ENCODE peak calls at places on chromosome 13, in five cellular contexts. W is spleen, R is type B pancreatic cell, S is B cell, Q is tibial nerve. K is an unnamed sample.

GRCh38 chr13:21528616-21529015 is 69.5 kb upstream of the ZDHHC20 start:
- DNase-seq in W (no peak), R (no peak), S (no peak), Q (no peak), K (no peak)

GRCh38 chr13:21637296-21637695 is 33.3 kb upstream of the MICU2 start:
- DNase-seq in W (peak), R (no peak), S (no peak), Q (no peak), K (no peak)

GRCh38 chr13:27035892-27036235 is 135.7 kb downstream of the USP12 start:
- DNase-seq in W (no peak), R (no peak), S (no peak), Q (no peak), K (no peak)

GRCh38 chr13:98541701-98542203 is 35.2 kb downstream of the STK24 start:
- DNase-seq in W (no peak), R (no peak), S (no peak), Q (no peak), K (no peak)

GRCh38 chr13:105462981-105463380 is 1072.5 kb downstream of the EFNB2 start:
- DNase-seq in W (no peak), R (no peak), S (no peak), Q (no peak), K (no peak)

GRCh38 chr13:113002206-113002821 is 33.3 kb downstream of the MCF2L start:
- DNase-seq in W (no peak), R (no peak), S (no peak), Q (no peak), K (no peak)

GRCh38 chr13:112245179-112245724 is 130.9 kb upstream of the SPACA7 start:
- DNase-seq in W (peak), R (peak), S (no peak), Q (no peak), K (no peak)

GRCh38 chr13:99265823-99266426 is 7.7 kb upstream of the GPR18 start:
- DNase-seq in W (no peak), R (no peak), S (no peak), Q (no peak), K (no peak)

GRCh38 chr13:25977216-25977615 is 74.6 kb downstream of the SHISA2 start:
- DNase-seq in W (no peak), R (no peak), S (no peak), Q (no peak), K (no peak)

GRCh38 chr13:35693142-35693784 is 216.8 kb upstream of the MAB21L1 start:
- DNase-seq in W (no peak), R (no peak), S (no peak), Q (no peak), K (no peak)

GRCh38 chr13:114225610-114226009 is 9.1 kb upstream of the CDC16 start:
- DNase-seq in W (no peak), R (no peak), S (no peak), Q (no peak), K (no peak)

GRCh38 chr13:57787058-57787791 is 155.7 kb downstream of the PCDH17 start:
- DNase-seq in W (no peak), R (no peak), S (no peak), Q (no peak), K (no peak)

GRCh38 chr13:89923731-89924130 is 1423.8 kb upstream of the MIR17HG start:
- DNase-seq in W (no peak), R (no peak), S (no peak), Q (no peak), K (no peak)

GRCh38 chr13:30109471-30110135 is 197.7 kb downstream of the KATNAL1 start:
- DNase-seq in W (no peak), R (no peak), S (no peak), Q (no peak), K (no peak)

GRCh38 chr13:30112602-30113435 is 194.5 kb downstream of the KATNAL1 start:
- DNase-seq in W (peak), R (peak), S (peak), Q (peak), K (peak)

GRCh38 chr13:30110301-30111070 is 196.9 kb downstream of the KATNAL1 start:
- DNase-seq in W (no peak), R (no peak), S (no peak), Q (no peak), K (no peak)

GRCh38 chr13:30113531-30113930 is 193.8 kb downstream of the KATNAL1 start:
- DNase-seq in W (no peak), R (no peak), S (no peak), Q (no peak), K (no peak)

GRCh38 chr13:30111810-30112209 is 195.5 kb downstream of the KATNAL1 start:
- DNase-seq in W (no peak), R (no peak), S (no peak), Q (no peak), K (no peak)
- TF ChIP-seq CTCF in W (no peak), R (peak), S (no peak), Q (no peak), K (no peak)

GRCh38 chr13:72952529-72953141 is 106.2 kb upstream of the KLF5 start:
- DNase-seq in W (no peak), R (no peak), S (no peak), Q (no peak), K (no peak)
- TF ChIP-seq CTCF in W (no peak), R (no peak), S (no peak), Q (no peak), K (no peak)

GRCh38 chr13:71863249-71863648 is 3.8 kb downstream of the DACH1 start:
- DNase-seq in W (no peak), R (no peak), S (no peak), Q (no peak), K (no peak)

GRCh38 chr13:71865858-71866172 is 1.2 kb downstream of the DACH1 start:
- DNase-seq in W (peak), R (no peak), S (no peak), Q (no peak), K (no peak)

GRCh38 chr13:71866173-71867091 is 572 bp downstream of the DACH1 start:
- DNase-seq in W (peak), R (peak), S (no peak), Q (no peak), K (peak)

GRCh38 chr13:71864981-71865857 is 1.8 kb downstream of the DACH1 start:
- DNase-seq in W (peak), R (peak), S (no peak), Q (no peak), K (no peak)

DNA sequence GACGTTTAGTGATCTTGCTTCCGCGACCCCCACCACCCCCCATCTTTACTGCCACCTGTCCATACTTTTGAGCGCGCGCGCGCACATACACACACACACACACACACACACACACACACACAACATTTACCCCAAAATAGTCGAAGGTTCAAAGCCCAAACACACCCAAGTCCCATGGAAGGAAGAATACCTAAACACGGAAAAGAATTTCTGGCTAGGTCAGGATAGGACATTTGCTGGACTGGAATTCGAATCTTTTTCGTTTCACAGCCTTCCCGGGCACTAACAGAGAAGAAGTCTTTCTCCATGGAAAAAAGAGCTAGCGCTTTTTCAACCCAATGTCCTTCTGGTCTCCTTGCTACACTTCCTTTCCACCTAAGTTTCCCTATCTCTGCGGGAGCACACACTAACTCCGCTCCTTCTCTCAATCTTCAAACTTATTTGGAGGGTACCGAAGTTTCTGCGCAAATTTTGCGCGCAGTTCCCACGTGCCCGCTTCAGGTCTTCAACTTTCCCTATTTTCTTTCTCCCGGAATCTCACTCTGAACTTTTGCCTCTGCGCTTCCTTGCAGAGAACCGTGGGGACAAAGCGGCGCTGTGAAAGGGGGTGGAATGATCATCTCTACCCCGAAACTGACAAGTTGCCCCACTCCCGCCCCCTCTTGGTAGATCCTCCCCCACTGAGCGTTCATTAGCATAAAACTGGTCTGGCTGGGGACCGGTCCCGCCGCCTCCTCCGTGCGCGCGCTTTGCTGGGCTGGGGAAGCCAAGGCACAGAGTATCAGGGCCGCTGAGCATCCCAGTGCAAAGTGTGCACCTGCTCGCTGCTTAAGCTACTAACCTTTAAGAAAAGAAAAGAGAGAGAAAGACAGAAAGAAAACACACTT is 2.7 kb downstream of the DACH1 start:
- DNase-seq in W (peak), R (peak), S (no peak), Q (peak), K (no peak)
- TF ChIP-seq CTCF in W (no peak), R (no peak), S (no peak), Q (no peak), K (no peak)

DNA sequence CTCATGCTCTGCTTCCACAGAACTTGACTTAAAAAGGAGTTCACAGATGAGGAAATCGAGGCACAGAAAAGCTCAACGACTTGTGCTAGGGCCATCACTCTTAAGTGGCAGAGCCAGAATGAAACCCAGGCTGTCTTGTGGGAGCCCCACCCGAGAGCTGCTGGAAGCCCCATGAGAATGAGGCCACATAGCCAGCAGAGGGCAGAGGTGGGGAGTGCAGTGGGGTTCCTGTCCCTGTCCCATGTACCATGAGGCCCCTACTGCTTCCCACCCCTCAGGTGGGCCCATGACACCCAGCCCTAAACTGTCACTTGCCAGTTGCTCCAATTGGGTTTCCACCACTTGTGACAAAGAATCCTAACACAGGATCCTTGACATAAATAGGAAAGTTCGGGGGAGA is 175.9 kb downstream of the IRS2 start:
- DNase-seq in W (peak), R (no peak), S (no peak), Q (peak), K (peak)
- TF ChIP-seq CTCF in W (peak), R (peak), S (no peak), Q (no peak), K (peak)

DNA sequence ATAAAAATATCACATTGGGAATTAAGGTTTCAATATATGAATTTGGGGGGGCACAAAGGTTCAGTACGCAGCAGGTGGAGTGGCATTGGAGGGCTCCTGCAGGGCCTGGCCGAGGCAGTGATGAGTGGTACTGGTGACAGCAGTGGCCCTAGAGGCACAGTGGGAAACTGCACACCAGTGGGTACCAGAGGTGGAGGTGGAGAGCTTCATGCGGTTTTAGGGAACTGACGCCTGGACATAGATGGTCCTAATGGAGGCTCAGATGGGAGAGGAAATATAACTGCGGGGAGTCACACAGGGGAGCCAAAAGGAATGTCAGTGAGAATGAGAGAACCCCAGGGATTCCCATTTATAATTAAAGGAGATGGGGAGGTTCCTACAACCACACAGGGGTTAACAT is 156.2 kb downstream of the COG6 start:
- DNase-seq in W (no peak), R (no peak), S (no peak), Q (no peak), K (no peak)
- TF ChIP-seq CTCF in W (no peak), R (peak), S (no peak), Q (no peak), K (no peak)

K was measured in natural killer cell.